ENCODE peak calls at places on chromosomes 5 and 9, in four cellular contexts. F is AG04450, E is A549, I is endothelial cell. Q is an unnamed sample.
A peak's percentile ranks its signal among the peaks of the same experiment; 100 is the strongest.

GRCh38 chr9:80351612-80352011 is 779.8 kb downstream of the TLE4 start:
- DNase-seq in E (no peak), F (no peak), I (no peak), Q (no peak)

GRCh38 chr9:40928803-40929487 is 199.5 kb downstream of the FOXD4L6 start:
- DNase-seq in E (no peak), F (no peak), I (no peak), Q (no peak)

GRCh38 chr5:149959406-149960236 is 937 bp upstream of the SLC26A2 start:
- DNase-seq in I (peak; percentile 25), F (no peak), E (peak; percentile 84), Q (no peak)

GRCh38 chr5:60483046-60483445 is 216.9 kb downstream of the DEPDC1B start:
- DNase-seq in F (no peak), I (no peak), E (no peak), Q (no peak)

GRCh38 chr5:142356716-142357468 is 32.1 kb upstream of the SPRY4 start:
- DNase-seq in F (peak; percentile 83), I (peak; percentile 79), E (peak; percentile 87), Q (peak; percentile 68)

GRCh38 chr9:16012621-16013020 is 459.8 kb downstream of the CCDC171 start:
- DNase-seq in E (no peak), I (no peak), F (no peak), Q (no peak)

GRCh38 chr5:168987540-168988300 is 313.2 kb downstream of the SLIT3 start:
- DNase-seq in E (peak; percentile 51), I (peak; percentile 75), F (peak; percentile 33), Q (peak; percentile 77)

GRCh38 chr9:81499021-81499454 is 190.3 kb downstream of the TLE1 start:
- DNase-seq in E (no peak), I (no peak), F (peak; percentile 54), Q (no peak)

GRCh38 chr9:73411494-73411893 is 259.8 kb downstream of the ANXA1 start:
- DNase-seq in I (no peak), E (no peak), F (no peak), Q (no peak)

GRCh38 chr9:122206118-122207046 is 22.4 kb downstream of the LHX6 start:
- DNase-seq in F (peak; percentile 37), E (no peak), I (no peak), Q (no peak)

GRCh38 chr5:152844713-152845112 is 439.6 kb upstream of the NMUR2 start:
- DNase-seq in E (no peak), I (no peak), F (no peak), Q (no peak)

GRCh38 chr5:134979416-134979815 is 11.7 kb downstream of the CATSPER3 start:
- DNase-seq in I (no peak), F (no peak), E (no peak), Q (no peak)

GRCh38 chr9:97744710-97745708 is 47.9 kb upstream of the XPA start:
- DNase-seq in I (no peak), F (no peak), E (no peak), Q (no peak)

GRCh38 chr9:103713631-103714030 is 380.5 kb upstream of the SMC2 start:
- DNase-seq in E (no peak), I (no peak), F (no peak), Q (no peak)

GRCh38 chr5:35598707-35599370 is 18.8 kb upstream of the SPEF2 start:
- DNase-seq in E (no peak), I (no peak), F (no peak), Q (no peak)

GRCh38 chr9:134391319-134392231 is 65.3 kb downstream of the RXRA start:
- DNase-seq in E (no peak), F (no peak), I (no peak), Q (no peak)

GRCh38 chr5:1508679-1509290 is 15.0 kb downstream of the LPCAT1 start:
- DNase-seq in I (no peak), E (no peak), F (no peak), Q (no peak)

GRCh38 chr9:93686127-93686879 is 109.9 kb downstream of the PHF2 start:
- DNase-seq in F (no peak), I (no peak), E (no peak), Q (no peak)

GRCh38 chr9:135366104-135366503 is 113.5 kb upstream of the PPP1R26 start:
- DNase-seq in F (no peak), I (no peak), E (no peak), Q (no peak)

GRCh38 chr5:179802207-179802883 is 4.3 kb downstream of the MGAT4B start:
- DNase-seq in I (no peak), E (no peak), F (no peak), Q (no peak)

GRCh38 chr5:102858808-102859207 is 103.7 kb downstream of the PAM start:
- DNase-seq in I (no peak), F (no peak), E (no peak), Q (no peak)

GRCh38 chr5:7676455-7676854 is 174.5 kb downstream of the CFAP90 start:
- DNase-seq in I (no peak), F (no peak), E (no peak), Q (no peak)

GRCh38 chr5:142334548-142334947 is 9.7 kb upstream of the SPRY4 start:
- DNase-seq in I (no peak), E (no peak), F (no peak), Q (no peak)

GRCh38 chr5:95817430-95817829 is 5.1 kb downstream of the GLRX start:
- DNase-seq in I (no peak), F (no peak), E (no peak), Q (no peak)

GRCh38 chr5:39547548-39548154 is 122.9 kb upstream of the DAB2 start:
- DNase-seq in I (peak; percentile 45), F (peak; percentile 33), E (peak; percentile 49), Q (peak; percentile 20)

GRCh38 chr5:82222597-82223574 is 55.3 kb downstream of the RPS23 start:
- DNase-seq in F (no peak), I (no peak), E (no peak), Q (no peak)

GRCh38 chr5:180853121-180853520 is 8.0 kb downstream of the ZFP62 start:
- DNase-seq in E (no peak), F (no peak), I (no peak), Q (no peak)

GRCh38 chr5:1939256-1939655 is 56.5 kb upstream of the IRX4 start:
- DNase-seq in F (no peak), I (no peak), E (no peak), Q (no peak)

GRCh38 chr9:127918201-127919107 is 1.6 kb upstream of the ST6GALNAC4 start:
- DNase-seq in I (no peak), F (no peak), E (no peak), Q (no peak)

GRCh38 chr9:100216178-100216787 is 117.2 kb downstream of the INVS start:
- DNase-seq in F (no peak), I (peak; percentile 63), E (peak; percentile 9), Q (peak; percentile 40)

GRCh38 chr9:70602364-70603019 is 188.0 kb upstream of the KLF9 start:
- DNase-seq in F (peak; percentile 76), I (peak; percentile 49), E (peak; percentile 59), Q (peak; percentile 40)

GRCh38 chr5:6525910-6526309 is 77.3 kb downstream of the UBE2QL1 start:
- DNase-seq in I (peak; percentile 62), F (no peak), E (peak; percentile 40), Q (peak; percentile 45)

GRCh38 chr5:41788800-41789395 is 81.3 kb downstream of the OXCT1 start:
- DNase-seq in F (no peak), I (no peak), E (no peak), Q (no peak)

GRCh38 chr9:136860529-136860928 is 5.6 kb downstream of the EDF1 start:
- DNase-seq in F (no peak), I (no peak), E (no peak), Q (no peak)

GRCh38 chr5:78003914-78004313 is 227.8 kb upstream of the TBCA start:
- DNase-seq in E (no peak), F (no peak), I (no peak), Q (peak; percentile 45)

GRCh38 chr9:87184956-87185642 is 237.8 kb upstream of the GAS1 start:
- DNase-seq in F (no peak), I (no peak), E (no peak), Q (no peak)

GRCh38 chr9:128635266-128636023 is 21.2 kb downstream of the DYNC2I2 start:
- DNase-seq in I (peak; percentile 71), F (peak; percentile 89), E (peak; percentile 93), Q (peak; percentile 45)

GRCh38 chr9:117437283-117437682 is 22.4 kb upstream of the ASTN2 start:
- DNase-seq in F (no peak), E (no peak), I (peak; percentile 13), Q (no peak)
- TF ChIP-seq CTCF in F (no peak), E (no peak), I (no peak), Q (no peak)

DNA sequence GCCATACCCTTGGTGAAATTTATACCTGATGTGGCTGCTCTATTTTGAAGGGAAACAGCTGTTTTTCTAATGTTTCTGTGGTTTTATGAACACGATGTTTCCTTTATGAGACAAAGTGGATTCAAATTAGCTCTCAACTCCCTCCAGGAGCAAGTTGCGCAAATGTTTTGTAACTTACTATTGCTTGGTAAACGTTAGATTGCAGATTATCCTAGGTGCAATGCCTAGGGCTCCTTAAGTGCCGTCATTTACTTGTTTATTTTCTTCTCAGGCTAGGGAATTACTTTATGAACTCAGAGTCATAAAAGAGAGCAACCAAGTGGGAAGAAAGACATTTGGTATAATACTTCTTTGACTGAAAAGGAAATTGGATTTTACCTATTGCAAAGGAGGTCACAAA is 763.1 kb downstream of the TAF11L14 start:
- DNase-seq in E (no peak), I (no peak), F (no peak), Q (no peak)
- TF ChIP-seq CTCF in E (no peak), I (no peak), F (no peak), Q (no peak)

GRCh38 chr9:113772121-113772885 is 103.8 kb upstream of the ZNF618 start:
- DNase-seq in E (no peak), I (no peak), F (no peak), Q (no peak)
- TF ChIP-seq CTCF in E (no peak), I (no peak), F (no peak), Q (no peak)

GRCh38 chr5:140118294-140118936 is 4.5 kb downstream of the PURA start:
- DNase-seq in E (no peak), F (no peak), I (no peak), Q (no peak)
- TF ChIP-seq CTCF in E (no peak), F (peak; percentile 10), I (no peak), Q (no peak)